ENCODE peak calls at places on chromosomes 2 and 18, in eight cellular contexts. One of them, this sample, is unnamed.

GRCh38 chr2:98663521-98664090 is 55.2 kb downstream of the UNC50 start:
- DNase-seq in kidney: no peak
- DNase-seq in transverse colon: no peak
- DNase-seq in PC-9: no peak
- DNase-seq in hepatocyte: no peak
- DNase-seq in tibial artery: no peak
- DNase-seq in epithelial cell of esophagus: no peak
- DNase-seq in progenitor cell of endocrine pancreas: no peak
- DNase-seq in this sample: no peak

GRCh38 chr18:5488844-5489243 is 55.0 kb downstream of the EPB41L3 start:
- DNase-seq in kidney: no peak
- DNase-seq in transverse colon: no peak
- DNase-seq in PC-9: no peak
- DNase-seq in hepatocyte: no peak
- DNase-seq in tibial artery: no peak
- DNase-seq in epithelial cell of esophagus: no peak
- DNase-seq in progenitor cell of endocrine pancreas: no peak
- DNase-seq in this sample: no peak

GRCh38 chr2:145431181-145431951 is 911.4 kb upstream of the ZEB2 start:
- DNase-seq in kidney: no peak
- DNase-seq in transverse colon: no peak
- DNase-seq in PC-9: peak; percentile 43
- DNase-seq in hepatocyte: peak; percentile 56
- DNase-seq in tibial artery: no peak
- DNase-seq in epithelial cell of esophagus: peak; percentile 41
- DNase-seq in progenitor cell of endocrine pancreas: no peak
- DNase-seq in this sample: no peak

GRCh38 chr2:157443795-157444642 is at the start of gene CYTIP:
- DNase-seq in kidney: no peak
- DNase-seq in transverse colon: peak; percentile 65
- DNase-seq in PC-9: no peak
- DNase-seq in hepatocyte: no peak
- DNase-seq in tibial artery: no peak
- DNase-seq in epithelial cell of esophagus: no peak
- DNase-seq in progenitor cell of endocrine pancreas: no peak
- DNase-seq in this sample: no peak

GRCh38 chr2:151197184-151198070 is 64.2 kb downstream of the RBM43 start:
- DNase-seq in kidney: no peak
- DNase-seq in transverse colon: no peak
- DNase-seq in PC-9: no peak
- DNase-seq in hepatocyte: no peak
- DNase-seq in tibial artery: no peak
- DNase-seq in epithelial cell of esophagus: no peak
- DNase-seq in progenitor cell of endocrine pancreas: no peak
- DNase-seq in this sample: no peak

GRCh38 chr18:41642756-41643155 is 312.3 kb upstream of the PIK3C3 start:
- DNase-seq in kidney: no peak
- DNase-seq in transverse colon: no peak
- DNase-seq in PC-9: no peak
- DNase-seq in hepatocyte: no peak
- DNase-seq in tibial artery: no peak
- DNase-seq in epithelial cell of esophagus: peak; percentile 44
- DNase-seq in progenitor cell of endocrine pancreas: no peak
- DNase-seq in this sample: no peak

GRCh38 chr2:159873136-159873728 is 75.2 kb upstream of the CD302 start:
- DNase-seq in kidney: no peak
- DNase-seq in transverse colon: no peak
- DNase-seq in PC-9: no peak
- DNase-seq in hepatocyte: no peak
- DNase-seq in tibial artery: no peak
- DNase-seq in epithelial cell of esophagus: no peak
- DNase-seq in progenitor cell of endocrine pancreas: no peak
- DNase-seq in this sample: no peak

GRCh38 chr2:241730679-241731293 is 3.6 kb upstream of the D2HGDH start:
- DNase-seq in kidney: no peak
- DNase-seq in transverse colon: no peak
- DNase-seq in PC-9: no peak
- DNase-seq in hepatocyte: no peak
- DNase-seq in tibial artery: no peak
- DNase-seq in epithelial cell of esophagus: no peak
- DNase-seq in progenitor cell of endocrine pancreas: no peak
- DNase-seq in this sample: no peak

GRCh38 chr2:152466925-152467676 is 132.1 kb downstream of the FMNL2 start:
- DNase-seq in kidney: no peak
- DNase-seq in transverse colon: peak; percentile 19
- DNase-seq in PC-9: no peak
- DNase-seq in hepatocyte: no peak
- DNase-seq in tibial artery: no peak
- DNase-seq in epithelial cell of esophagus: peak; percentile 94
- DNase-seq in progenitor cell of endocrine pancreas: no peak
- DNase-seq in this sample: no peak

GRCh38 chr2:152471013-152471412 is 136.0 kb downstream of the FMNL2 start:
- DNase-seq in kidney: no peak
- DNase-seq in transverse colon: no peak
- DNase-seq in PC-9: no peak
- DNase-seq in hepatocyte: no peak
- DNase-seq in tibial artery: no peak
- DNase-seq in epithelial cell of esophagus: no peak
- DNase-seq in progenitor cell of endocrine pancreas: no peak
- DNase-seq in this sample: no peak

GRCh38 chr2:152467677-152468406 is 132.9 kb downstream of the FMNL2 start:
- DNase-seq in kidney: no peak
- DNase-seq in transverse colon: no peak
- DNase-seq in PC-9: no peak
- DNase-seq in hepatocyte: no peak
- DNase-seq in tibial artery: no peak
- DNase-seq in epithelial cell of esophagus: no peak
- DNase-seq in progenitor cell of endocrine pancreas: no peak
- DNase-seq in this sample: no peak

GRCh38 chr2:152471499-152471898 is 136.5 kb downstream of the FMNL2 start:
- DNase-seq in kidney: no peak
- DNase-seq in transverse colon: no peak
- DNase-seq in PC-9: no peak
- DNase-seq in hepatocyte: no peak
- DNase-seq in tibial artery: no peak
- DNase-seq in epithelial cell of esophagus: no peak
- DNase-seq in progenitor cell of endocrine pancreas: no peak
- DNase-seq in this sample: no peak

DNA sequence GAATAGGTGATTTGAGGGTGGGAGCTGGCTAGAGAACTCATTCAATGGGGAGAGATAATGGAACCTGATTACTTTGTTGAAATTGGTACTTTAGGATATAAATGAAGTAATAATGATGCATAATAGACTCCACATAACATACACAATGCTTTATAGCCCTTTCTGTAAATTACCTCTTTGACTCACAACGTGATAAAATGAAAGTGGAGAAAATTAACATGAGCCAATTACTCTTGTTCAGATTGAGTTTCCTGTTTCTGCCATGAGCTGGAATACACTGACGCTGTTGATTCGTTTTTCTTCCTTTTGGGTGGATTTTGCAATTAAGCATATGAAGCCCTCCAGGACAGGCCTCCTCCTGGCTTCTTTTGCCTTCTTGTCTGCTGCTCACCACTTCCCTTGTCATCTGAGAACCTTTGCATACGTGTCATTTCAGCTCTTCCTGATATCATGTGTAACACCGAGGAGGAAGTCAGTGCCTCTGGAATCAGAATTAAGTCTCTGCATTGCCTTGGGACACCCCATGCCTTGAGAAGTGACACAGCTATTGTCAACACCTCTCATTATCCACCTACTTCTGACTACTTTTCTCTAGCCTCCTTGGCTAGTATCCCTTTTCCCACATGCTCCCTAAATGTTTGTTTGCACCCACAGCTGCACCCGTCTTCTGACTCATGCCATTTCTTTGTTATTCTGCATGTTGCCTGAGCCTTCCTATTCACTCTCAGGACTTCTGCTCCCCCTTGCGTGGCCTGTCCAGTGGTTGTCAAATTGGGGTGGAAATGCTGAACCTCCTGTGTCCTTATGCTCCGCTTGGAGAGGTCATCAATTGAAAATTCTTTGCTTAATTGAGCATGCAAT is 134.1 kb downstream of the FMNL2 start:
- DNase-seq in kidney: no peak
- DNase-seq in transverse colon: peak; percentile 16
- DNase-seq in PC-9: peak; percentile 44
- DNase-seq in hepatocyte: no peak
- DNase-seq in tibial artery: no peak
- DNase-seq in epithelial cell of esophagus: peak; percentile 67
- DNase-seq in progenitor cell of endocrine pancreas: no peak
- DNase-seq in this sample: no peak
- TF ChIP-seq CTCF in kidney: no peak
- TF ChIP-seq CTCF in transverse colon: no peak
- TF ChIP-seq CTCF in PC-9: no peak
- TF ChIP-seq CTCF in hepatocyte: no peak
- TF ChIP-seq CTCF in tibial artery: no peak
- TF ChIP-seq CTCF in epithelial cell of esophagus: no peak
- TF ChIP-seq CTCF in progenitor cell of endocrine pancreas: no peak
- TF ChIP-seq CTCF in this sample: no peak

DNA sequence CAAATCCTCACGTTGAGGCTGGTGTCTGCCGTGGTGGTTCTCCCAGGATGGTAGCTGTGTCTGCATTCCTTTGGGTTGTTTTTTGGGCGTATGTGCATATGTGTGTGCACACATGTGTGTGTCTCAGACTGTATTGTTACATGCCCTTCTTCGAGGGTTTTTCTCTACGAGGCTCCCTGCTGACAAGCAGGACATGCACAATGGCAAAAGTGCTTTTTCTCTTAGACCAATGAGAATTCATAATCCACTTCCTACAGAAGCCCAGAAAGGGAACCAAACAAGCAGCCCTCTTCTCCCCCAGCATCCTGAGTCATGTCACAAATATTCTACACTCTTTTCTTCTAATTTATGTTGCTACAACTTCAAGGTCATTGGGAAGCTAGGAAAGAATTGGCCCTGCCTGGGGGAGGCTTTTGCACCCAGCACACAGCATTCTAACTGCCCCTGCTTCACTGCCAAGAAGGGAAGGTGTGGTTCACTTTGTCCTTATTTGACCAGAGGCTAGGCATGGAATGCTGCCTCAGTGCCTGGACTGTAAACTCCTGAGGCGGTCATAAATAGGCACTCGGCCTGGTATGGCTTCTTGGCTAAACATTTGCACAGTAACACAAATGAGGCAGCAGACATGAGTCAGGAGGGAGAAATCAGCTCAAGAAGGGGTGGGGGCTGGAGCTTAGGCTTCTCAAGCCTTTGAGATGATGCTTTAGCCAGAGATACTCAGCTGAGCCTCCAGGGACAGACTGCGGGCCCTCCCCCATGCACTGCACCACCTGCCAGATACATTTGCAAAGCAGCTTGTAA is 92.6 kb upstream of the KLF7 start:
- DNase-seq in kidney: peak; percentile 84
- DNase-seq in transverse colon: peak; percentile 78
- DNase-seq in PC-9: peak; percentile 81
- DNase-seq in hepatocyte: peak; percentile 79
- DNase-seq in tibial artery: peak; percentile 91
- DNase-seq in epithelial cell of esophagus: peak; percentile 92
- DNase-seq in progenitor cell of endocrine pancreas: no peak
- DNase-seq in this sample: peak; percentile 99
- TF ChIP-seq CTCF in kidney: no peak
- TF ChIP-seq CTCF in transverse colon: no peak
- TF ChIP-seq CTCF in PC-9: no peak
- TF ChIP-seq CTCF in hepatocyte: no peak
- TF ChIP-seq CTCF in tibial artery: no peak
- TF ChIP-seq CTCF in epithelial cell of esophagus: peak; percentile 10
- TF ChIP-seq CTCF in progenitor cell of endocrine pancreas: no peak
- TF ChIP-seq CTCF in this sample: no peak

GRCh38 chr2:26150243-26150642 is 22.6 kb upstream of the GAREM2 start:
- DNase-seq in kidney: no peak
- DNase-seq in transverse colon: no peak
- DNase-seq in PC-9: no peak
- DNase-seq in hepatocyte: no peak
- DNase-seq in tibial artery: no peak
- DNase-seq in epithelial cell of esophagus: no peak
- DNase-seq in progenitor cell of endocrine pancreas: no peak
- DNase-seq in this sample: no peak

GRCh38 chr2:26148501-26148900 is 24.4 kb upstream of the GAREM2 start:
- DNase-seq in kidney: no peak
- DNase-seq in transverse colon: no peak
- DNase-seq in PC-9: no peak
- DNase-seq in hepatocyte: no peak
- DNase-seq in tibial artery: no peak
- DNase-seq in epithelial cell of esophagus: peak; percentile 26
- DNase-seq in progenitor cell of endocrine pancreas: no peak
- DNase-seq in this sample: no peak

GRCh38 chr2:26144031-26144430 is 28.9 kb upstream of the GAREM2 start:
- DNase-seq in kidney: no peak
- DNase-seq in transverse colon: peak; percentile 54
- DNase-seq in PC-9: peak; percentile 62
- DNase-seq in hepatocyte: peak; percentile 28
- DNase-seq in tibial artery: no peak
- DNase-seq in epithelial cell of esophagus: no peak
- DNase-seq in progenitor cell of endocrine pancreas: no peak
- DNase-seq in this sample: no peak

GRCh38 chr2:26141145-26141769 is 31.6 kb upstream of the GAREM2 start:
- DNase-seq in kidney: no peak
- DNase-seq in transverse colon: no peak
- DNase-seq in PC-9: no peak
- DNase-seq in hepatocyte: no peak
- DNase-seq in tibial artery: no peak
- DNase-seq in epithelial cell of esophagus: no peak
- DNase-seq in progenitor cell of endocrine pancreas: no peak
- DNase-seq in this sample: no peak

GRCh38 chr2:26144953-26145680 is 27.8 kb upstream of the GAREM2 start:
- DNase-seq in kidney: no peak
- DNase-seq in transverse colon: peak; percentile 64
- DNase-seq in PC-9: peak; percentile 60
- DNase-seq in hepatocyte: peak; percentile 73
- DNase-seq in tibial artery: peak; percentile 68
- DNase-seq in epithelial cell of esophagus: peak; percentile 61
- DNase-seq in progenitor cell of endocrine pancreas: peak; percentile 43
- DNase-seq in this sample: peak; percentile 22
- TF ChIP-seq CTCF in kidney: peak; percentile 86
- TF ChIP-seq CTCF in transverse colon: peak; percentile 86
- TF ChIP-seq CTCF in PC-9: peak; percentile 88
- TF ChIP-seq CTCF in hepatocyte: peak; percentile 92
- TF ChIP-seq CTCF in tibial artery: peak; percentile 74
- TF ChIP-seq CTCF in epithelial cell of esophagus: peak; percentile 74
- TF ChIP-seq CTCF in progenitor cell of endocrine pancreas: peak; percentile 83
- TF ChIP-seq CTCF in this sample: peak; percentile 76

DNA sequence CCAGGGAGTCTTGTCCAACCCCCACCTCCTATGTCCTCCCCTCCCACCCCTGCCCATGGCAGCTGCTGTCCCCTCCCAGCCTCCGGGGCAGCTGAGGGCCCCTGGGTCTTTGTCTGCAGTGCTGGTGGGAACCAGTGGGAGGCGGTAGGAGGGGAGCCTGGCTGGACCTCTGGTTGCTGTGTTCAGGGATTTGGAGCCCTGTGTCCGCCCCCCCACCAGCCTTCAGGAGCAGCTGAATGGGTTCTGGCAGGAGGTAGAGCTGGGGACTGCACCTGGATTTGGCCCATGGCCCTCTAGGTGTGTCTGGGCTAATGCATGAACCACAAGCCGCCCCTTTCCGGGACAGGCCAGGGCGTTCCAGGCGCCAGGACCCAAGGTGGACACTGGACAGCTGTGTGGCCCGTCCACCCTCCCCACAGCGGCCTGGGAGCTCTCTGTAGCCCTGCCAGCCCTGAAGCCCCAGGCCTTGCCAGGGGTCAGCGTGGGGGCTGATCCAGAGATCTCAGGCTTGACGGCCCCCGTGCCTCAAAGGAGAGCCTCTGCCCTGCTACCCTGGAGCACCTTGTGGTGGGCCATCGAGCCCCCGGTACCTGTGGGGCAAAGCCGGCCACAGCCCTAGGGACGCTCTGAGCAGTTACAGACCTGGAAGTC is 25.4 kb downstream of the GPC1 start:
- DNase-seq in kidney: peak; percentile 51
- DNase-seq in transverse colon: peak; percentile 6
- DNase-seq in PC-9: no peak
- DNase-seq in hepatocyte: no peak
- DNase-seq in tibial artery: peak; percentile 60
- DNase-seq in epithelial cell of esophagus: no peak
- DNase-seq in progenitor cell of endocrine pancreas: no peak
- DNase-seq in this sample: no peak
- TF ChIP-seq CTCF in kidney: no peak
- TF ChIP-seq CTCF in transverse colon: no peak
- TF ChIP-seq CTCF in PC-9: no peak
- TF ChIP-seq CTCF in hepatocyte: no peak
- TF ChIP-seq CTCF in tibial artery: no peak
- TF ChIP-seq CTCF in epithelial cell of esophagus: no peak
- TF ChIP-seq CTCF in progenitor cell of endocrine pancreas: no peak
- TF ChIP-seq CTCF in this sample: no peak

This sample was measured in AG09319.